ENCODE peak calls at places on chromosomes 1 and 21, in nine cellular contexts. H is left lung; R is nucleus accumbens; G is H1; X is lower leg skin; Z is activated naive CD4-positive, alpha-beta T cell treated with anti-CD3 and anti-CD28 coated beads, Interleukin-2, amount 10 ng/mL, durations not matched to agents 7 days and 5 days; C is activated T-cell treated with anti-CD3 and anti-CD28 coated beads for 1 hour; Y is RWPE1; U is ELF-1. E is an unnamed sample.

GRCh38 chr21:44582055-44582454 is 1.7 kb upstream of the KRTAP10-5 start:
- DNase-seq in G (no peak), H (no peak), C (no peak), Z (no peak), U (no peak), R (no peak), Y (no peak), X (no peak), E (no peak)

GRCh38 chr1:3984586-3984985 is 84.5 kb upstream of the C1orf174 start:
- DNase-seq in C (no peak), U (no peak), H (no peak), Y (no peak), Z (no peak), R (no peak), G (no peak), X (no peak), E (no peak)

GRCh38 chr1:182080955-182081582 is 19.6 kb upstream of the ZNF648 start:
- DNase-seq in H (no peak), Y (peak), Z (peak), U (peak), X (no peak), R (no peak), G (no peak), C (no peak), E (no peak)

GRCh38 chr1:17229379-17229778 is 19.5 kb upstream of the PADI3 start:
- DNase-seq in X (no peak), R (no peak), H (no peak), Y (no peak), U (no peak), Z (no peak), C (no peak), G (no peak), E (no peak)

GRCh38 chr1:231781887-231782286 is 155.3 kb downstream of the DISC1 start:
- DNase-seq in R (no peak), U (no peak), C (no peak), Z (no peak), Y (no peak), H (no peak), X (no peak), G (no peak), E (no peak)

GRCh38 chr1:50779811-50780210 is 180.3 kb downstream of the FAF1 start:
- DNase-seq in R (no peak), Y (no peak), G (no peak), C (no peak), Z (no peak), H (no peak), U (no peak), X (no peak), E (no peak)

GRCh38 chr1:209106237-209106741 is 477.2 kb upstream of the CAMK1G start:
- DNase-seq in U (peak), Z (no peak), Y (peak), G (no peak), R (no peak), C (no peak), H (no peak), X (no peak), E (no peak)

GRCh38 chr1:5901841-5902240 is 90.4 kb downstream of the NPHP4 start:
- DNase-seq in Y (no peak), Z (no peak), H (no peak), U (peak), G (no peak), C (no peak), X (no peak), R (no peak), E (no peak)

GRCh38 chr21:36626791-36627190 is 72.1 kb upstream of the SIM2 start:
- DNase-seq in Y (no peak), Z (no peak), U (no peak), X (no peak), R (no peak), G (no peak), C (no peak), H (no peak), E (no peak)

GRCh38 chr1:205505076-205505729 is 734 bp downstream of the CDK18 start:
- DNase-seq in U (peak), H (no peak), X (no peak), Z (no peak), G (no peak), Y (peak), R (no peak), C (no peak), E (no peak)

GRCh38 chr21:37757631-37758376 is 158.5 kb downstream of the KCNJ6 start:
- DNase-seq in Y (no peak), U (no peak), H (peak), Z (no peak), X (no peak), R (no peak), G (no peak), C (no peak), E (no peak)

GRCh38 chr1:16461681-16462080 is 21.2 kb downstream of the NECAP2 start:
- DNase-seq in C (no peak), U (peak), G (no peak), H (no peak), R (no peak), Z (no peak), X (no peak), Y (no peak), E (no peak)

GRCh38 chr1:228314658-228315483 is 91.8 kb downstream of the TRIM11 start:
- DNase-seq in C (no peak), H (peak), U (no peak), Z (peak), Y (no peak), R (no peak), G (no peak), X (no peak), E (no peak)

GRCh38 chr1:221880182-221880581 is 138.3 kb upstream of the DUSP10 start:
- DNase-seq in G (no peak), Y (no peak), X (no peak), U (no peak), H (no peak), R (no peak), C (no peak), Z (no peak), E (no peak)

GRCh38 chr21:45836268-45836655 is 145.3 kb upstream of the COL6A1 start:
- DNase-seq in Z (no peak), Y (no peak), H (no peak), G (no peak), R (no peak), X (no peak), C (no peak), U (no peak), E (no peak)

GRCh38 chr1:230208619-230209261 is 141.7 kb downstream of the GALNT2 start:
- DNase-seq in C (no peak), X (no peak), U (no peak), Y (no peak), G (no peak), R (no peak), H (no peak), Z (peak), E (no peak)

GRCh38 chr21:45544449-45545235 is 2.4 kb upstream of the SLC19A1 start:
- DNase-seq in H (peak), C (no peak), G (no peak), U (no peak), Y (no peak), Z (no peak), X (no peak), R (no peak), E (no peak)

GRCh38 chr1:116820362-116820761 is 66.1 kb downstream of the CD2 start:
- DNase-seq in C (no peak), X (peak), G (no peak), Y (peak), U (no peak), Z (no peak), R (no peak), H (no peak), E (no peak)

GRCh38 chr1:78072216-78072615 is 26.4 kb downstream of the GIPC2 start:
- DNase-seq in U (no peak), Z (no peak), C (no peak), Y (no peak), R (no peak), X (no peak), G (no peak), H (no peak), E (no peak)

GRCh38 chr1:223229756-223230155 is 86.7 kb upstream of the TLR5 start:
- DNase-seq in Z (no peak), G (no peak), C (no peak), X (no peak), R (no peak), U (no peak), Y (no peak), H (no peak), E (no peak)

GRCh38 chr1:9247894-9248293 is 13.3 kb downstream of the H6PD start:
- DNase-seq in Z (no peak), R (peak), Y (no peak), H (peak), U (no peak), G (no peak), X (no peak), C (no peak), E (no peak)

GRCh38 chr1:79614762-79615161 is 608.2 kb upstream of the ADGRL4 start:
- DNase-seq in R (no peak), G (no peak), C (no peak), H (no peak), Y (no peak), U (no peak), Z (no peak), X (no peak), E (no peak)

E was measured in SK-N-MC.